ENCODE peak calls at places on chromosomes 13 and 19, in four cellular contexts. I, W, Q and O are unnamed samples.

GRCh38 chr19:45376045-45376724 is 5.8 kb upstream of the ERCC2 start:
- DNase-seq in I (peak; percentile 92), W (no peak), Q (peak; percentile 93), O (peak; percentile 98)

GRCh38 chr13:34671136-34671535 is 270.9 kb upstream of the NBEA start:
- DNase-seq in I (no peak), W (no peak), Q (no peak), O (no peak)

GRCh38 chr13:32113564-32113963 is 82.0 kb downstream of the FRY start:
- DNase-seq in I (no peak), W (no peak), Q (no peak), O (no peak)

GRCh38 chr19:49684251-49684982 is 5.0 kb upstream of the ADM5 start:
- DNase-seq in I (no peak), W (peak; percentile 11), Q (no peak), O (no peak)

GRCh38 chr13:82275644-82276043 is 1606.6 kb downstream of the SLITRK1 start:
- DNase-seq in I (no peak), W (no peak), Q (no peak), O (no peak)

GRCh38 chr13:113668491-113668971 is 1.5 kb downstream of the GRK1 start:
- DNase-seq in I (no peak), W (peak; percentile 2), Q (no peak), O (no peak)

GRCh38 chr19:11268783-11269267 is 6.5 kb upstream of the DOCK6 start:
- DNase-seq in I (peak; percentile 67), W (peak; percentile 51), Q (peak; percentile 16), O (no peak)

GRCh38 chr19:16628984-16629691 is 1.1 kb upstream of the MED26 start:
- DNase-seq in I (no peak), W (peak; percentile 64), Q (no peak), O (no peak)

GRCh38 chr19:55384576-55385235 is 614 bp upstream of the TMEM238 start:
- DNase-seq in I (no peak), W (no peak), Q (no peak), O (no peak)

GRCh38 chr13:77779461-77780272 is 82.2 kb downstream of the SLAIN1 start:
- DNase-seq in I (peak; percentile 44), W (no peak), Q (peak; percentile 85), O (peak; percentile 53)

GRCh38 chr13:109427148-109427547 is 359.2 kb downstream of the IRS2 start:
- DNase-seq in I (no peak), W (no peak), Q (no peak), O (no peak)

GRCh38 chr19:53772943-53773342 is 51.2 kb downstream of the NLRP12 start:
- DNase-seq in I (peak; percentile 14), W (peak; percentile 36), Q (peak; percentile 29), O (peak; percentile 42)

GRCh38 chr13:73914119-73914518 is 220.1 kb downstream of the KLF12 start:
- DNase-seq in I (no peak), W (peak; percentile 8), Q (no peak), O (no peak)

GRCh38 chr19:43581467-43581866 is 5.9 kb downstream of the PINLYP start:
- DNase-seq in I (no peak), W (no peak), Q (no peak), O (no peak)

GRCh38 chr13:113840541-113841354 is 23.1 kb downstream of the GAS6 start:
- DNase-seq in I (no peak), W (no peak), Q (no peak), O (no peak)

GRCh38 chr19:49542446-49542845 is 14.6 kb downstream of the RCN3 start:
- DNase-seq in I (no peak), W (no peak), Q (no peak), O (no peak)

GRCh38 chr13:31476266-31476665 is 263.1 kb upstream of the RXFP2 start:
- DNase-seq in I (peak; percentile 88), W (no peak), Q (no peak), O (no peak)

GRCh38 chr19:50321831-50322230 is 7.3 kb downstream of the KCNC3 start:
- DNase-seq in I (no peak), W (no peak), Q (no peak), O (no peak)

GRCh38 chr19:10402441-10403038 is 802 bp downstream of the CDC37 start:
- DNase-seq in I (no peak), W (peak; percentile 48), Q (no peak), O (peak; percentile 53)

GRCh38 chr13:52136763-52137162 is 7.9 kb upstream of the NEK5 start:
- DNase-seq in I (no peak), W (no peak), Q (no peak), O (no peak)

GRCh38 chr13:39900106-39900750 is 244.8 kb downstream of the COG6 start:
- DNase-seq in I (no peak), W (no peak), Q (no peak), O (no peak)

GRCh38 chr19:41359741-41360140 is 4.2 kb downstream of the B9D2 start:
- DNase-seq in I (no peak), W (no peak), Q (no peak), O (no peak)

GRCh38 chr19:858868-859843 is at the start of gene CFD:
- DNase-seq in I (no peak), W (peak; percentile 50), Q (no peak), O (no peak)

GRCh38 chr13:114109646-114110045 is 22.8 kb downstream of the RASA3 start:
- DNase-seq in I (no peak), W (peak; percentile 26), Q (no peak), O (no peak)

GRCh38 chr19:32863301-32863700 is 6.3 kb downstream of the SLC7A9 start:
- DNase-seq in I (no peak), W (no peak), Q (no peak), O (no peak)

GRCh38 chr13:101457176-101457575 is 4.7 kb downstream of the ITGBL1 start:
- DNase-seq in I (no peak), W (no peak), Q (no peak), O (no peak)

GRCh38 chr19:10009269-10009665 is 1.0 kb downstream of the COL5A3 start:
- DNase-seq in I (no peak), W (peak; percentile 66), Q (no peak), O (peak; percentile 28)

GRCh38 chr13:20566424-20566916 is 487 bp upstream of the IFT88 start:
- DNase-seq in I (peak; percentile 34), W (no peak), Q (peak; percentile 78), O (peak; percentile 61)

GRCh38 chr13:110912651-110913051 is 2.2 kb downstream of the ANKRD10 start:
- DNase-seq in I (peak; percentile 50), W (no peak), Q (peak; percentile 83), O (peak; percentile 28)

GRCh38 chr13:99655351-99656091 is 154.2 kb downstream of the TM9SF2 start:
- DNase-seq in I (no peak), W (no peak), Q (peak; percentile 98), O (peak; percentile 96)

GRCh38 chr13:19818223-19818842 is 35.6 kb upstream of the PSPC1 start:
- DNase-seq in I (no peak), W (peak; percentile 30), Q (peak; percentile 19), O (peak; percentile 2)

GRCh38 chr13:36752673-36753072 is 66.3 kb upstream of the RFXAP start:
- DNase-seq in I (no peak), W (no peak), Q (no peak), O (no peak)

GRCh38 chr13:99380921-99381645 is 73.9 kb upstream of the GPR183 start:
- DNase-seq in I (no peak), W (no peak), Q (no peak), O (no peak)

GRCh38 chr13:93624371-93624777 is 397.8 kb downstream of the GPC6 start:
- DNase-seq in I (no peak), W (no peak), Q (no peak), O (no peak)

GRCh38 chr19:41223431-41224234 is 4.6 kb downstream of the AXL start:
- DNase-seq in I (peak; percentile 75), W (no peak), Q (peak; percentile 90), O (peak; percentile 93)

GRCh38 chr19:3467437-3468198 is 12.7 kb downstream of the SMIM24 start:
- DNase-seq in I (no peak), W (no peak), Q (no peak), O (no peak)